ENCODE peak calls at places on chromosomes 16 and 17, in six cellular contexts. C, S, Q, D, W and T are unnamed samples. For H3K4me1, the result is how much of the 10 kb centered on the place peaks cover.

GRCh38 chr17:7914771-7915610 is 1.1 kb downstream of the RNF227 start:
- DNase-seq in D (no peak), C (no peak), W (no peak), Q (no peak), S (peak), T (no peak)

GRCh38 chr16:47726031-47726675 is 265.0 kb downstream of the PHKB start:
- DNase-seq in C (no peak), D (no peak), S (peak), W (no peak), Q (no peak), T (peak)

GRCh38 chr16:12387311-12387710 is 410.8 kb downstream of the SNX29 start:
- DNase-seq in C (no peak), Q (no peak), D (no peak), S (no peak), W (no peak), T (no peak)

GRCh38 chr17:52660692-52661091 is 502.2 kb upstream of the CA10 start:
- DNase-seq in S (no peak), Q (no peak), W (no peak), D (no peak), C (no peak), T (peak)

GRCh38 chr16:86988920-86989715 is 328.1 kb downstream of the C16orf95 start:
- DNase-seq in W (no peak), D (no peak), S (no peak), Q (no peak), C (no peak), T (no peak)

GRCh38 chr17:63552211-63552610 is 1.9 kb downstream of the DCAF7 start:
- DNase-seq in S (peak), D (no peak), Q (no peak), C (peak), W (no peak), T (no peak)

GRCh38 chr17:78571329-78571728 is 5.9 kb downstream of the DNAH17 start:
- DNase-seq in D (no peak), W (no peak), S (no peak), C (no peak), Q (no peak), T (no peak)

GRCh38 chr17:70521821-70522256 is 352.5 kb downstream of the KCNJ2 start:
- DNase-seq in D (no peak), C (no peak), Q (no peak), W (no peak), S (peak), T (no peak)

GRCh38 chr17:61425682-61426481 is 26.2 kb downstream of the TBX2 start:
- DNase-seq in D (no peak), W (peak), S (no peak), C (no peak), Q (no peak), T (no peak)

GRCh38 chr17:79943354-79944241 is 92.1 kb downstream of the TBC1D16 start:
- DNase-seq in C (no peak), S (no peak), Q (no peak), D (no peak), W (peak), T (no peak)

GRCh38 chr16:80346160-80346632 is 194.6 kb upstream of the DYNLRB2 start:
- DNase-seq in W (no peak), C (no peak), Q (no peak), S (no peak), D (peak), T (no peak)

GRCh38 chr16:67277999-67278772 is 1.1 kb upstream of the PLEKHG4 start:
- DNase-seq in C (peak), D (no peak), Q (no peak), S (peak), W (no peak), T (no peak)

GRCh38 chr17:7393613-7394451 is 493 bp downstream of the PLSCR3 start:
- DNase-seq in W (peak), Q (no peak), C (peak), S (no peak), D (no peak), T (peak)

GRCh38 chr16:48487287-48487686 is 102.1 kb upstream of the SIAH1 start:
- DNase-seq in Q (no peak), D (no peak), S (peak), W (no peak), C (no peak), T (no peak)

GRCh38 chr17:37818689-37819088 is 73.8 kb upstream of the HNF1B start:
- DNase-seq in D (no peak), C (no peak), Q (no peak), W (no peak), S (peak), T (no peak)

GRCh38 chr16:26316683-26317464 is 625.1 kb downstream of the HS3ST4 start:
- DNase-seq in Q (peak), W (peak), D (peak), S (no peak), C (no peak), T (no peak)

GRCh38 chr17:19361975-19362292 is 589 bp downstream of the B9D1 start:
- DNase-seq in D (no peak), W (no peak), C (no peak), Q (no peak), S (no peak), T (no peak)

GRCh38 chr17:352421-353212 is at the start of gene RPH3AL:
- DNase-seq in Q (no peak), W (peak), D (peak), S (no peak), C (peak), T (no peak)

GRCh38 chr16:75343311-75343710 is 90.0 kb downstream of the CFDP1 start:
- DNase-seq in W (no peak), Q (no peak), S (no peak), D (no peak), C (no peak), T (no peak)

GRCh38 chr16:46673320-46674013 is 15.5 kb downstream of the VPS35 start:
- DNase-seq in C (peak), D (peak), S (peak), W (peak), Q (no peak), T (peak)

GRCh38 chr16:57577691-57578224 is 35.3 kb downstream of the ADGRG5 start:
- DNase-seq in Q (no peak), D (no peak), C (no peak), W (peak), S (no peak), T (no peak)

GRCh38 chr17:7022791-7023571 is at the start of gene BCL6B:
- DNase-seq in S (no peak), W (peak), Q (no peak), D (no peak), C (no peak), T (no peak)

GRCh38 chr16:80946481-80946880 is 60.2 kb downstream of the CMC2 start:
- DNase-seq in S (no peak), D (no peak), Q (no peak), W (no peak), C (no peak), T (no peak)

DNA sequence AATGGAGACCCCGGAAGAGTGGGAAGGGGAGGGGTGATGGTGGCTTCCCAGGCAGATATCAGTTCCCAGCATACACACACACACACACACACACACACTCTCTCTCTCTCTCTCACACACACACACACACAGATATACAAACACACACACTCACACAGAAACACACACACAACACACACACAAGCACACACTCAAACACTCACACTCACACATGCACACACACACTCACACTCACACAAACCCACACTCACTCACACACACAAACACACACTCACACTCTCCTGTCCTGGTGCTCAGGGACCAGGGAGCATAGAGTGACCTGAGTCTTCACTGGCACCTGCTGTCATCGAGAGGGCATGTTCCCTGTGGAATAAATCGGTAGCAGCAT is 5.6 kb downstream of the CA4 start:
- DNase-seq in Q (no peak), S (no peak), C (no peak), D (no peak), W (no peak), T (no peak)
- H3K4me1 ChIP-seq in Q (under half), S (under half), C (under half), D (under half), W (under half), T (under half)

DNA sequence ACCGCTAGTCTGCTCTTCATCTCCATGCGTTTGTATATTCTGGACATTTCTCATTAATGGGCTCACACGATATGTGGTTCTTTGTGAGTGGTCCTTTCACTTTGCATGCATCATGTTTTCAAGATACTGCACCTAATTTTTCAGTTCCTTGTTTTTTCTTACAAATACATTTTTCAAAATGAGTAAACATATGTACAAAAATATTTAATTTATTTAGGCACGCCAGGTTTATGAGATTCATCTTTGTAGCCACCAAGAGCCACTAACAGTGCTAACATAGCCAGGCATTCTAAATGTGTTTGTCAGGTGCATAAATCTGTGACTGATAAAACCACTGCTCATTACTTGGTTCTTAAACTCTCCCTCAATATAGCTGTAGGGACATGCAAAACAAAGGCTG is 375.3 kb downstream of the WWOX start:
- DNase-seq in W (no peak), D (no peak), S (no peak), Q (no peak), C (no peak), T (no peak)
- H3K14ac ChIP-seq in W (no peak), D (no peak), S (no peak), Q (no peak), C (no peak), T (no peak)

DNA sequence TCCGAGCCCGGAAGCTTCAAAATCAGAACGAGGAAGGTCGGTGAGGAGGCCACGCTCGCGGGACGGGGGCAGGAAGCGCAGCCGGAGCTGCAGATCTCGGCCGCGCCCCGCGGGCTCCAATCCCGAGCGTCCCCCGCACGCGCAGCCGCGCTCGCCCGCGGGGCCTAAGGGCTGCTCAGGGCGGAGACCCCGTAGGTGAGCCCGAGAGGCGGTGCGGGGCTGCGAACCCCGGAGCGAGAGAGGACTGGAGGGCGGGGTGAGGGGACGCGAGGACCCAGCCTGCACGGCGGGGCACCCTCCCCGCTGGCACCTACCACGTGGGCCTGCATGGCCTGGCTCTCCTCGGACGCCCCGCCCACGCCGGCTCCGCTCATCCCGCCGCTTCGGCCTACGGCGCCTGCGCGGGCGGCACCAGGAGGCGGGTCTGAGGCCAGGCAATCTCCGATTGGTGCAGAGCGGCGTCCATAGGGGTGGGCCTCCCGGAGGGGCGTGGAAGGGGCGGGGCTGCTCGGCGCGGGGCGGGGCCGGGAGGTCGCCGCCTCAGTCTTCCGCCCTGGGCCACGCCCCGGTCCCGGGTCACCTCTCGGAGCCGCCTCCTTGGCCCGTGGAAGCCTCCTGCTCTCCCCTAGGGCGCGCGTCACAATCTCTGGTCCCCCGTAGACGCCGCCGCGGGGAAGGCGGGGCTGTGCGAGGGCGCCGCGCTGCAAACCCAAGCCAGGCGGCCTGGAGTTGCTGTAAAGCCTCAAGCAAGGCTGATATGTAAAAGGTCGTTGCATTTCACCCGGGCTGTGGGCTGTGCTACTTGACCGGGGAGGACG is 27.8 kb upstream of the METRNL start:
- DNase-seq in W (peak), D (peak), S (peak), C (peak), Q (peak), T (peak)
- H3K9ac ChIP-seq in W (no peak), D (peak), S (peak), C (peak), Q (no peak), T (peak)

DNA sequence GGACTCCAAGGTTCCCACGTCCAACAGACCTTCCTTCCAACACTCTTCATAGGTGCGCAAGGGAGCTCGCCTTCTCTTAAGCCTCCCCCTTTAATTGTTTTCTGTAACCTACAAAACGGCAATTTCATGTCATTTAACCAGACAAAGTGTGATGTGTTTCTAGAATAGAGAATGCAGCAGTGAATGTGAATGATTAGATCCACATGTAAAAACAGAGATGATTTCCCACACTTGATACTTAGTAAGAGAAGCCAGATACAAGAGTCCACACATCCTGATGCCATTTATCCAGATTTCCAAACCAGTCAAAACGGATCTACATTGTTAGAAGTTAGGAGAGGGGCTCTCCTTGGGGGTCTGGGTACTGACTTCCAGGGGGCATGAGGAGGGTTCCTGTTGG is 89.3 kb downstream of the IRF8 start:
- DNase-seq in W (no peak), C (no peak), S (no peak), Q (no peak), D (no peak), T (no peak)
- H3K4me1 ChIP-seq in W (under half), C (under half), S (under half), Q (under half), D (under half), T (under half)

GRCh38 chr16:17173134-17173729 is 297.5 kb downstream of the XYLT1 start:
- DNase-seq in W (no peak), Q (no peak), S (peak), D (no peak), C (no peak), T (peak)

GRCh38 chr16:17177968-17178880 is 292.5 kb downstream of the XYLT1 start:
- DNase-seq in S (peak), C (no peak), W (no peak), D (no peak), Q (no peak), T (peak)

GRCh38 chr16:17171250-17172143 is 299.3 kb downstream of the XYLT1 start:
- DNase-seq in S (no peak), D (no peak), Q (no peak), W (no peak), C (no peak), T (no peak)

GRCh38 chr16:17176199-17176598 is 294.6 kb downstream of the XYLT1 start:
- DNase-seq in Q (no peak), S (no peak), W (no peak), D (no peak), C (no peak), T (no peak)

GRCh38 chr16:17177242-17177967 is 293.4 kb downstream of the XYLT1 start:
- DNase-seq in C (no peak), Q (no peak), D (no peak), W (no peak), S (peak), T (peak)
- H3K14ac ChIP-seq in C (no peak), Q (no peak), D (no peak), W (no peak), S (no peak), T (no peak)

GRCh38 chr17:2024572-2025219 is 438 bp downstream of the RTN4RL1 start:
- DNase-seq in W (no peak), D (no peak), C (no peak), Q (no peak), S (no peak), T (peak)
- H3K9ac ChIP-seq in W (no peak), D (peak), C (no peak), Q (no peak), S (no peak), T (no peak)

GRCh38 chr17:77428020-77428781 is 287.4 kb downstream of the SEC14L1 start:
- DNase-seq in S (no peak), D (no peak), W (no peak), Q (no peak), C (no peak), T (no peak)

GRCh38 chr17:77425791-77426641 is 285.2 kb downstream of the SEC14L1 start:
- DNase-seq in S (peak), C (peak), Q (no peak), W (peak), D (no peak), T (peak)

GRCh38 chr17:77428901-77429734 is 288.3 kb downstream of the SEC14L1 start:
- DNase-seq in Q (no peak), W (no peak), D (no peak), C (no peak), S (no peak), T (no peak)

GRCh38 chr17:77426676-77427386 is 286.1 kb downstream of the SEC14L1 start:
- DNase-seq in C (no peak), Q (no peak), S (no peak), W (no peak), D (no peak), T (no peak)

DNA sequence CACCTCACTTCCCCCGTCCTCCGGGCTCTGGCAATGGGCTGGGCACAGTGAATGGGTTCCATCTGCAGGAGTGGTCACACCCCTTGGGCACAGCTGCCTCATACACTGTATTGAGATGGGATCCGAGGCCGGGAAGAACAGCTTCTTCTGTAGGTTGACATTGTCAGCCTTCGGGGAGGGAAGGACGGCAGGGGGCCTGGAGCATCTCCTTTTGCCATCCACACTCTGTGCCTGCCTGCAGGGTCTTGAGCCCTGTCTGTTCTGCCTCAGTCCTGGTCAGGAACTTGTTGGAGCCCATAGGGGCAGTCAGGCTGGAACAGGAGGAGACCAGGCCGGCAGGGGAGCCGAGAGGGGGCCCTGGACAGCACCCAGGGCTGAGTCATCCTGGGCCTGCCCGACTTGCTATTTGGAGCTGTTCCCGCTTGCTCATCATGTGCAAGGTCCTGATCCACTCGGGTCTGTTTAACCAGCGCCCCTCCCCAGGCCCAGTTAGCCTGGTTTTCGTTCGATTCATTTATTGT is 286.8 kb downstream of the SEC14L1 start:
- DNase-seq in D (no peak), S (peak), W (no peak), Q (no peak), C (peak), T (no peak)
- H3K4me1 ChIP-seq in D (under half), S (half or more), W (under half), Q (under half), C (half or more), T (half or more)